ENCODE peak calls at places on chromosomes 5 and 9, in five cellular contexts. X is left lung, Z is left ventricle myocardium inferior, K is PC-9, U is adrenal gland. D is an unnamed sample. For H3K9me3, the result is how much of the 10 kb centered on the place peaks cover.

GRCh38 chr9:72454871-72455471 is 66.4 kb upstream of the TMC1 start:
- DNase-seq in Z (no peak), U (no peak), X (no peak), K (no peak), D (no peak)

GRCh38 chr9:125629451-125629850 is 77.6 kb downstream of the MAPKAP1 start:
- DNase-seq in Z (no peak), U (no peak), K (no peak), X (no peak), D (no peak)

GRCh38 chr5:115435776-115436712 is 108.5 kb downstream of the FEM1C start:
- DNase-seq in X (no peak), U (no peak), K (peak), Z (no peak), D (no peak)

GRCh38 chr5:72067682-72068470 is 39.4 kb upstream of the MAP1B start:
- DNase-seq in Z (no peak), X (no peak), U (no peak), K (peak), D (no peak)

GRCh38 chr5:66848749-66849641 is 252.8 kb downstream of the MAST4 start:
- DNase-seq in X (no peak), Z (no peak), K (no peak), U (no peak), D (no peak)

GRCh38 chr5:163950248-163950647 is 444.8 kb downstream of the MAT2B start:
- DNase-seq in K (no peak), U (no peak), X (no peak), Z (no peak), D (no peak)

GRCh38 chr9:117709936-117710335 is 5.7 kb downstream of the TLR4 start:
- DNase-seq in X (no peak), Z (no peak), U (no peak), K (no peak), D (no peak)

GRCh38 chr9:129139233-129139992 is 28.2 kb downstream of the PTPA start:
- DNase-seq in K (peak), X (peak), U (peak), Z (peak), D (peak)

GRCh38 chr5:949815-950560 is 57.3 kb downstream of the TRIP13 start:
- DNase-seq in K (no peak), U (no peak), X (no peak), Z (no peak), D (no peak)

GRCh38 chr9:125586173-125586512 is 120.9 kb downstream of the MAPKAP1 start:
- DNase-seq in Z (no peak), K (no peak), X (no peak), U (no peak), D (no peak)

GRCh38 chr5:141245250-141245717 is at the start of gene PCDHB15:
- DNase-seq in Z (peak), X (no peak), K (no peak), U (no peak), D (no peak)
- H3K9me3 ChIP-seq in Z (half or more), X (half or more), K (under half), U (under half), D (under half)

GRCh38 chr5:178507151-178507932 is 82.9 kb downstream of the COL23A1 start:
- DNase-seq in X (no peak), U (no peak), K (no peak), Z (no peak), D (no peak)

GRCh38 chr5:178504340-178504960 is 85.7 kb downstream of the COL23A1 start:
- DNase-seq in X (no peak), K (no peak), Z (no peak), U (no peak), D (no peak)

GRCh38 chr5:178511173-178511572 is 79.0 kb downstream of the COL23A1 start:
- DNase-seq in U (no peak), Z (no peak), X (no peak), K (no peak), D (no peak)

GRCh38 chr5:178505639-178506407 is 84.4 kb downstream of the COL23A1 start:
- DNase-seq in X (no peak), K (no peak), Z (no peak), U (no peak), D (no peak)

DNA sequence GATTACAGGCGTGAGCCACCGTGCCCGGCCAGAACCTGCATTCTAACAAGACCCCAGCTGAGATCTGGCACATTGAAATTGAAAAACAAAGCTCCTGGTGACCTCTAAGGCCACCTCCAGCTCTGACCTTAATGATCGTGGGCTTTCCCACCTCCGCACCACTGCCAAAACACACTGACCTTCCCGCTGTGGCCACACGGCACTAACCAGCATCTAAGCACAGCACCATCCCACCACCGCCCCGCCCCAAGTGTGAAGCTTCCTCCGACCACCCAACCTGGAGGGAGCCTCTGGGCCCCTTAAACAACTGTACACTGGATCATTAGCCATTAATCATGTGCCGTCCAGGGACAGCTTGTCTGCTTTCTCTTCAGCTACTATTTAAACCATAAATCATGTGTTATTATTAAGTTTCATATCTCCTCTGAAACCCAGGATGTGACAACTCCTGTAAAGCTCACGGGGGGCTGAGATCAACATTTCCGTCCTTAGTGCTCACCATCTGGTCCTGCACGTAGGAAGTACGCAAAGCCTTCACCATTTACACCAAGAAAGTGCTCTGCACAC is 80.6 kb downstream of the COL23A1 start:
- DNase-seq in K (no peak), U (no peak), Z (no peak), X (no peak), D (no peak)
- H3K9me3 ChIP-seq in K (under half), U (under half), Z (under half), X (under half), D (under half)

DNA sequence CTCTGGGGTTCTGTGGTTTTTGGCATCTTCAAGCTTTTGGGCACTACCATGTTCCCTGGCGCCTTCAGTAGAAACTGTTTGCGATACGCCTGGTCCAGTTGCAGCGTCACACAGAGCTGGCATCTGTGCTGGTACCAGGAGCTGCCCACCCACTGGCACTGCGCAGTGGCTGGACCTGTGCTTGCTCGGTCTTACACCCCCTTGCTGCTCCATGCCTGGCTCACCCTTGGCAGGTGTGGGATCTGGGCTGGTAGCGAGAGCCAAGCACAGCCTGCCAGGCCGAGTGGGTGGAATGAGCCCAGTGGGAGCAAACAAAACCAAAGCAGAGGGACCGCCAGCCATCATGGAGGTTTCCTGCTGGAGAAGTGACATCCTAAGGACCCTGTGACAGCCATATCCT is 170.2 kb upstream of the IRX2 start:
- DNase-seq in X (peak), U (no peak), K (no peak), Z (no peak), D (no peak)
- H3K9me3 ChIP-seq in X (under half), U (under half), K (under half), Z (under half), D (under half)

DNA sequence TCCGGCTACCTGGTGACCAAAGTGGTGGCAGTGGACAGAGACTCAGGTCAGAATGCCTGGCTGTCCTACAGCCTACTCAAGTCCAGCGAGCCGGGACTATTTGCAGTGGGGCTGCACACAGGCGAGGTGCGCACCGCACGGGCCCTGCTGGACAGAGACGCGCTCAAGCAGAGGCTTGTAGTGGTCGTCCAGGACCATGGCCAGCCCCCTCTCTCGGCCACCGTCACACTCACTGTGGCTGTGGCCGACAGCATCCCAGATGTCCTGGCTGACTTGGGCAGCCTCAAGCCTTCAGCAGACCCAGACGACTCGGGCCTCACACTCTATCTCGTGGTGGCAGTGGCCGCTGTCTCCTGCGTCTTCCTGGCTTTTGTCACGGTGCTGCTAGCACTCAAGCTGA is 2.1 kb downstream of the PCDHGA4 start:
- DNase-seq in U (no peak), Z (no peak), X (no peak), K (no peak), D (no peak)
- H3K9me3 ChIP-seq in U (under half), Z (half or more), X (half or more), K (under half), D (under half)

DNA sequence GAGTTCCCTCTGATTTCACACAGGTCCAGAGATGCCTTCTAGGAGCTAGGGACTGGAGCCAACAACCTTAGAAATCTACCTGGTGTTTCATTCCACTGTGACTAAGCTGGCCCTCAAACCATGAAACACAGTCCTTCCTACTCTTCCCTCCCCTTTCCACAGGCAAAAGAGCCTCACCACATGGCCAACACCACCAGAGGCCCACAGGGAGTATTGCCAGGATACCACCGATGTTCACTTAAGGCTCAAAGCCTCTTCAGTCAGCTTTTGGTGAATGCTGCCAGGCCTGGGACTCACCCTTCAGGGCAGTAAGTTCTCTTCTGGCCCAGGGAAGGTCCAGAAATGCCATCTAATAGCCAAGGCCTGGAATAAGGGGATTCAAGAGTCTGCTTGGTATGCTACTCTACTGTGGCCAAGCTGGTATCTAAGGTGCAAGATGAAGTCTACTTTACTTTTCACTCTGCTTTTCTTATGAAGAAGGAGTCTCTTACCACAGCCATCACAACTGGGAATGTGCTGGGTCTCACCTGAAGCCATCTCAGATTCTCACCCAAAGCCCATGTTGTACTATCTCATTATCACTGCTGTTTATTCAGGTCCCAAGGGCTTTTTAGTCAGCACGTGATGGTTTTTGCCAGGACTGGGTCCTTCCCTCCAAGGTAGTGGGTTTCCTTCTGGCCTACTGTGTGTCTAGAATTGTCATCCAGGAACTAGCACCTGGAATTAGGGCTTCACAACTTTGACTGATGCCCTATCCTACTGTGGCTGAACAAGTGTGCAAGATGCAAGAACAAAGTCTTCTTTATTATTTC is 1018.4 kb downstream of the TAF11L14 start:
- DNase-seq in K (no peak), X (no peak), Z (no peak), U (no peak), D (no peak)
- H3K9me3 ChIP-seq in K (under half), X (under half), Z (under half), U (under half), D (under half)

DNA sequence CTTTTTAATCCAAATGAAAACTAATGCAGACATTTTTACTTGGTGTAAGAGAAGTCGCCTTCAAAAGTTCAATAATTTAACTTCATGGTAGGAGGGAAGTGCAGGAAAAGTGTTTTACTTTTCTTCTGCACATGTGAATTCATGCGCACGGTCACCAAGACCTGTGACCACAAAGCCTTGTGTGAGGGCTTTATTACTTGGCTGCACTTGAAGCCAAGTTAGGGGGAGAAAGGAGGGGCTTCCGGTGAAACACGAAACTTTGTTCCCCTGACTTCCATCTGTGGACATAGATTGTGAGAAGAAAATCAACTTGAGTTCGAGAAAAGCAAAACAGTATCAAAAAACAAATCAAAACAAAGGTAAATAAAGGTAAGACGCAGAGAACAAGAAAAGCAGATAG is 239.9 kb downstream of the ROR2 start:
- DNase-seq in K (no peak), X (no peak), Z (no peak), U (peak), D (no peak)
- H3K9me3 ChIP-seq in K (under half), X (under half), Z (under half), U (under half), D (under half)

DNA sequence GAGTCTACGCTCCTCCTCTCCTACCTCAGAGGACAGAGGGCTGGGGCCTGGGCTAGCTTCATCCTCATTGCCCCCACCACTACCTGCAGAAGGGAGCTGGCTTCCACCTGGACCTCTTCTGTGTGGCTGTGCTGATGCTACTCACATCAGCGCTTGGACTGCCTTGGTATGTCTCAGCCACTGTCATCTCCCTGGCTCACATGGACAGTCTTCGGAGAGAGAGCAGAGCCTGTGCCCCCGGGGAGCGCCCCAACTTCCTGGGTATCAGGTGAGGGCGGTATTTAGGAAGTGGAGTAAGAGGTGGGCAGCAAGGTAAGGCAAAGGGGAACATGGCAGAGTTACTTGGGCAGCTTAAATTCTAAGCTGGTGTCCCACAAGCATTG is 7.6 kb downstream of the SLC4A9 start:
- DNase-seq in X (no peak), Z (no peak), U (no peak), K (no peak), D (no peak)
- H3K9me3 ChIP-seq in X (under half), Z (under half), U (under half), K (under half), D (under half)